ENCODE peak calls at places on chromosomes 4 and X, in eight cellular contexts. C is tibial nerve, O is breast epithelium, V is HepG2, Q is esophagus squamous epithelium, W is ovary, Z is IMR-90, F is endothelial cell of umbilical vein. I is an unnamed sample.

GRCh38 chr4:162461952-162462351 is 298.2 kb upstream of the FSTL5 start:
- DNase-seq in Q (no peak), F (no peak), O (no peak), C (no peak), Z (no peak), V (no peak), W (no peak), I (no peak)

GRCh38 chr4:41143721-41144379 is 70.5 kb downstream of the APBB2 start:
- DNase-seq in O (no peak), C (no peak), Q (no peak), Z (no peak), W (no peak), V (no peak), F (peak; percentile 47), I (no peak)

GRCh38 chrX:97366246-97366645 is 482.5 kb downstream of the RPA4 start:
- DNase-seq in F (no peak), W (no peak), Q (no peak), C (no peak), O (no peak), V (no peak), Z (no peak), I (no peak)

GRCh38 chrX:22533898-22534297 is 261.2 kb downstream of the CBLL2 start:
- DNase-seq in C (no peak), O (no peak), F (no peak), W (no peak), Z (no peak), Q (no peak), V (no peak), I (no peak)

GRCh38 chrX:51456814-51457213 is 39.6 kb downstream of the NUDT11 start:
- DNase-seq in C (no peak), V (peak; percentile 0), O (no peak), Z (no peak), Q (no peak), F (no peak), W (no peak), I (no peak)

GRCh38 chr4:1309261-1310010 is 19.7 kb downstream of the MAEA start:
- DNase-seq in C (peak; percentile 84), Z (peak; percentile 94), W (peak; percentile 93), O (peak; percentile 76), V (peak; percentile 91), Q (peak; percentile 36), F (peak; percentile 82), I (peak; percentile 90)

GRCh38 chr4:105181259-105181658 is 34.6 kb downstream of the TET2 start:
- DNase-seq in O (no peak), C (no peak), F (no peak), W (no peak), Q (no peak), V (no peak), Z (no peak), I (no peak)

GRCh38 chr4:183240581-183241321 is 79.3 kb downstream of the CLDN22 start:
- DNase-seq in C (no peak), W (no peak), Z (no peak), V (no peak), O (no peak), F (no peak), Q (no peak), I (no peak)

GRCh38 chrX:56107320-56107719 is 124.8 kb upstream of the KLF8 start:
- DNase-seq in C (no peak), Z (no peak), Q (no peak), V (no peak), O (no peak), F (no peak), W (no peak), I (no peak)

GRCh38 chr4:143581331-143581961 is 67.9 kb downstream of the SMARCA5 start:
- DNase-seq in Z (no peak), C (no peak), O (no peak), Q (no peak), F (peak; percentile 47), W (no peak), V (no peak), I (no peak)

GRCh38 chrX:74349387-74349786 is 45.4 kb downstream of the ZCCHC13 start:
- DNase-seq in V (peak; percentile 3), C (no peak), Z (peak; percentile 82), F (no peak), W (no peak), O (no peak), Q (no peak), I (no peak)

GRCh38 chr4:1711055-1711905 is 839 bp downstream of the SLBP start:
- DNase-seq in O (no peak), Q (no peak), Z (peak; percentile 55), V (no peak), F (peak; percentile 65), C (no peak), W (peak; percentile 61), I (peak; percentile 37)

GRCh38 chrX:10106801-10107200 is 50.0 kb upstream of the CLCN4 start:
- DNase-seq in Q (no peak), C (no peak), O (no peak), W (no peak), V (no peak), F (no peak), Z (no peak), I (no peak)

GRCh38 chr4:3352505-3352904 is 59.7 kb downstream of the RGS12 start:
- DNase-seq in Z (no peak), O (no peak), V (no peak), W (no peak), Q (no peak), C (no peak), F (no peak), I (no peak)

GRCh38 chr4:575281-576141 is 584 bp downstream of the TMEM271 start:
- DNase-seq in Z (peak; percentile 44), V (no peak), C (no peak), Q (no peak), F (peak; percentile 24), W (no peak), O (no peak), I (no peak)

GRCh38 chr4:94892051-94892450 is 134.3 kb downstream of the BMPR1B start:
- DNase-seq in Z (no peak), F (peak; percentile 10), V (no peak), W (no peak), C (no peak), Q (no peak), O (no peak), I (no peak)

GRCh38 chrX:129790808-129791207 is 11.1 kb downstream of the SASH3 start:
- DNase-seq in W (no peak), Q (no peak), Z (no peak), O (no peak), F (no peak), C (no peak), V (no peak), I (no peak)

GRCh38 chr4:10526431-10527222 is 69.4 kb upstream of the ZNF518B start:
- DNase-seq in C (no peak), W (no peak), Q (no peak), F (no peak), Z (no peak), O (no peak), V (no peak), I (no peak)

GRCh38 chrX:46978341-46979291 is 66.4 kb downstream of the JADE3 start:
- DNase-seq in Q (no peak), Z (peak; percentile 81), O (peak; percentile 57), F (peak; percentile 87), V (peak; percentile 64), W (peak; percentile 56), C (peak; percentile 63), I (peak; percentile 44)

GRCh38 chrX:102768984-102769761 is 48.6 kb downstream of the GPRASP3 start:
- DNase-seq in F (peak; percentile 88), Z (peak; percentile 88), V (peak; percentile 84), Q (peak; percentile 17), O (peak; percentile 68), C (peak; percentile 83), W (peak; percentile 82), I (peak; percentile 80)
- TF ChIP-seq POLR2A in F (no peak), Z (peak; percentile 69), V (peak; percentile 75), Q (no peak), O (no peak), C (no peak), W (no peak), I (peak; percentile 31)

GRCh38 chrX:44580466-44580865 is 37.8 kb upstream of the FUNDC1 start:
- DNase-seq in Z (peak; percentile 81), W (no peak), V (no peak), Q (no peak), C (no peak), O (no peak), F (no peak), I (no peak)
- H3K27ac ChIP-seq in Z (no peak overlapping the region), W (no peak overlapping the region), V (no peak overlapping the region), Q (no peak overlapping the region), C (no peak overlapping the region), O (no peak overlapping the region), F (no peak overlapping the region), I (no peak overlapping the region)

GRCh38 chr4:98447648-98448047 is 186.5 kb downstream of the RAP1GDS1 start:
- DNase-seq in F (no peak), V (no peak), W (no peak), Z (no peak), C (no peak), Q (no peak), O (no peak), I (no peak)
- TF ChIP-seq CTCF in F (no peak), V (no peak), W (no peak), Z (no peak), C (no peak), Q (no peak), O (no peak), I (no peak)

GRCh38 chr4:25162566-25162965 is 2.3 kb upstream of the SEPSECS start:
- DNase-seq in Q (no peak), F (no peak), V (no peak), W (no peak), O (no peak), C (no peak), Z (no peak), I (no peak)

GRCh38 chr4:25160714-25161598 is 707 bp upstream of the SEPSECS start:
- DNase-seq in O (no peak), F (no peak), V (peak; percentile 32), Z (no peak), Q (no peak), W (no peak), C (peak; percentile 15), I (no peak)

GRCh38 chr4:25161599-25161960 is 1.3 kb upstream of the SEPSECS start:
- DNase-seq in W (no peak), V (no peak), Z (no peak), C (no peak), O (no peak), F (no peak), Q (no peak), I (no peak)

GRCh38 chr4:25158817-25159216 is 1.4 kb downstream of the SEPSECS start:
- DNase-seq in Z (no peak), O (no peak), F (no peak), Q (no peak), W (no peak), V (no peak), C (no peak), I (no peak)

DNA sequence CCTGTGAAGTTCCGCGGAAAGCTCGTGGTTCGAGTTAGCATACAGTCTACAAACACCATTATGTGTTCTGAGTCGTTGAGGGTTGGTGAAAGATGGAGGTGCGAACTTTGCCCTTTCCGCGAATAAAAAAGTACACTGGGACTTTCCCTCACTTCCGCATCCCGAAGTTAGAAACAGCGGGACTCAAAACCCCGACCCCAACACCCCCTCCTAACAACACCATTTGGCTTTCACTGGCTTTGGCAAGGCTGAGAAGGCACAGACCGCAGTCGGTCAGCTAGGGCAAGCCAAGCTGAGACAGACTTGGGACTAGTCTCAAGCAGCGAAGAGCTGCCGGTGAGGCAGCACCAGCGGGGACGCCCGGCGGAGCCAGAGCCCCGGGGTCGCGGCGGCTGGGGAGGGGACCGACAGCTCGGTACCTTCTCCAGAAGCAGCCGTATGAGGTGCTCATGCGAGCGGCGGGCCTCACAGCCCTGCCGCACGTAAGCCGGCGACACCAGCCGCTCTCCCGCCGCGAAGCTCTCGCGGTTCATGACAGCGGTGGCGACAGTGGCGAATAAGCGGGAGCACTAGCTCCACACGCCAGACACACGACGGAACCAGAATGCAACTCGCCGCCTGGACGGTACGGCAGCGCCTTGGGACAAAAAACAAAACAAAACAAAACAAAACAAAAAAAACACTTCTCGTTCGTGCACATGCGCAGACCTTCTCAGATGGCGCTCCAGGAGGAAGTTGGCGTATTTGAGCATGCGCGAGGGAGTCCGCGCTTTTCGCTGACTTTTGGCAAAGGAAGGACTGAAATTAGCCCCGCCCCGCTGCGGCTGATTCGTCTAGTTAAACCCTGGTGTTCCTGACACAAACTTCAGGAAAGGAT is at the start of gene SEPSECS:
- DNase-seq in V (peak; percentile 97), W (peak; percentile 98), F (peak; percentile 99), Z (peak; percentile 95), Q (peak; percentile 58), O (peak; percentile 98), C (peak; percentile 93), I (peak; percentile 98)
- TF ChIP-seq POLR2A in V (peak; percentile 91), W (peak; percentile 57), F (peak; percentile 87), Z (peak; percentile 63), Q (no peak), O (peak; percentile 27), C (no peak), I (peak; percentile 91)